ENCODE peak calls at places on chromosomes 4 and X, in five cellular contexts. One of them, this sample, is unnamed.

GRCh38 chrX:118370921-118371624 is 25.2 kb downstream of the WDR44 start:
- DNase-seq in suprapubic skin: no peak
- DNase-seq in adrenal gland: no peak
- DNase-seq in H1: no peak
- DNase-seq in uterus: no peak
- DNase-seq in this sample: no peak

GRCh38 chr4:109041463-109041862 is 261.0 kb downstream of the COL25A1 start:
- DNase-seq in uterus: no peak
- DNase-seq in H1: no peak
- DNase-seq in adrenal gland: no peak
- DNase-seq in suprapubic skin: no peak
- DNase-seq in this sample: no peak

GRCh38 chr4:56465599-56466295 is 1.7 kb upstream of the SRP72 start:
- DNase-seq in H1: no peak
- DNase-seq in suprapubic skin: no peak
- DNase-seq in uterus: no peak
- DNase-seq in adrenal gland: no peak
- DNase-seq in this sample: no peak

GRCh38 chrX:19867411-19867732 is 20.0 kb downstream of the SH3KBP1 start:
- DNase-seq in uterus: no peak
- DNase-seq in suprapubic skin: no peak
- DNase-seq in H1: no peak
- DNase-seq in adrenal gland: no peak
- DNase-seq in this sample: no peak

GRCh38 chr4:91113130-91113706 is 986.0 kb downstream of the CCSER1 start:
- DNase-seq in uterus: no peak
- DNase-seq in suprapubic skin: no peak
- DNase-seq in H1: no peak
- DNase-seq in adrenal gland: no peak
- DNase-seq in this sample: no peak

GRCh38 chr4:40749717-40750460 is at the start of gene NSUN7:
- DNase-seq in H1: peak
- DNase-seq in suprapubic skin: peak
- DNase-seq in uterus: peak
- DNase-seq in adrenal gland: peak
- DNase-seq in this sample: peak

GRCh38 chr4:72394264-72394663 is 174.8 kb downstream of the ADAMTS3 start:
- DNase-seq in adrenal gland: no peak
- DNase-seq in uterus: no peak
- DNase-seq in suprapubic skin: no peak
- DNase-seq in H1: no peak
- DNase-seq in this sample: no peak

GRCh38 chrX:35726176-35726575 is 72.0 kb upstream of the MAGEB16 start:
- DNase-seq in suprapubic skin: no peak
- DNase-seq in uterus: no peak
- DNase-seq in H1: no peak
- DNase-seq in adrenal gland: peak
- DNase-seq in this sample: no peak

GRCh38 chr4:147096667-147097604 is 151.3 kb upstream of the TTC29 start:
- DNase-seq in uterus: no peak
- DNase-seq in adrenal gland: no peak
- DNase-seq in suprapubic skin: no peak
- DNase-seq in H1: no peak
- DNase-seq in this sample: no peak

GRCh38 chrX:40008841-40009461 is 88.8 kb downstream of the BCOR start:
- DNase-seq in uterus: peak
- DNase-seq in suprapubic skin: peak
- DNase-seq in H1: peak
- DNase-seq in adrenal gland: peak
- DNase-seq in this sample: peak

GRCh38 chr4:119498520-119498919 is 130.1 kb downstream of the PDE5A start:
- DNase-seq in suprapubic skin: no peak
- DNase-seq in uterus: peak
- DNase-seq in adrenal gland: peak
- DNase-seq in H1: no peak
- DNase-seq in this sample: no peak

GRCh38 chrX:30504309-30504708 is 73.3 kb downstream of the TASL start:
- DNase-seq in suprapubic skin: no peak
- DNase-seq in adrenal gland: no peak
- DNase-seq in H1: no peak
- DNase-seq in uterus: no peak
- DNase-seq in this sample: no peak

GRCh38 chrX:1534321-1535168 is 2.4 kb downstream of the P2RY8 start:
- DNase-seq in suprapubic skin: peak
- DNase-seq in adrenal gland: no peak
- DNase-seq in H1: peak
- DNase-seq in uterus: no peak
- DNase-seq in this sample: peak

GRCh38 chr4:142297313-142297712 is 548.8 kb downstream of the INPP4B start:
- DNase-seq in H1: no peak
- DNase-seq in suprapubic skin: no peak
- DNase-seq in uterus: no peak
- DNase-seq in adrenal gland: no peak
- DNase-seq in this sample: no peak

GRCh38 chrX:74426615-74427014 is 5.3 kb downstream of the SLC16A2 start:
- DNase-seq in H1: no peak
- DNase-seq in adrenal gland: no peak
- DNase-seq in suprapubic skin: no peak
- DNase-seq in uterus: no peak
- DNase-seq in this sample: no peak

GRCh38 chrX:72107320-72107719 is 24.4 kb downstream of the RTL5 start:
- DNase-seq in adrenal gland: no peak
- DNase-seq in H1: no peak
- DNase-seq in uterus: no peak
- DNase-seq in suprapubic skin: no peak
- DNase-seq in this sample: peak

GRCh38 chr4:92232566-92232965 is 71.2 kb upstream of the GRID2 start:
- DNase-seq in H1: no peak
- DNase-seq in uterus: no peak
- DNase-seq in suprapubic skin: no peak
- DNase-seq in adrenal gland: no peak
- DNase-seq in this sample: no peak

GRCh38 chrX:112120737-112121136 is 38.2 kb upstream of the TRPC5 start:
- DNase-seq in H1: no peak
- DNase-seq in adrenal gland: no peak
- DNase-seq in suprapubic skin: no peak
- DNase-seq in uterus: no peak
- DNase-seq in this sample: no peak

GRCh38 chr4:176360446-176360845 is 40.7 kb downstream of the SPCS3 start:
- DNase-seq in H1: no peak
- DNase-seq in adrenal gland: no peak
- DNase-seq in uterus: no peak
- DNase-seq in suprapubic skin: no peak
- DNase-seq in this sample: no peak

GRCh38 chrX:71911023-71911730 is 532 bp downstream of the NHSL2 start:
- DNase-seq in suprapubic skin: no peak
- DNase-seq in adrenal gland: no peak
- DNase-seq in uterus: peak
- DNase-seq in H1: peak
- DNase-seq in this sample: no peak

GRCh38 chr4:113181289-113182007 is 132.0 kb downstream of the ANK2 start:
- DNase-seq in H1: no peak
- DNase-seq in adrenal gland: no peak
- DNase-seq in suprapubic skin: no peak
- DNase-seq in uterus: no peak
- DNase-seq in this sample: no peak

GRCh38 chr4:138390286-138390685 is 148.1 kb upstream of the SLC7A11 start:
- DNase-seq in adrenal gland: no peak
- DNase-seq in suprapubic skin: no peak
- DNase-seq in H1: no peak
- DNase-seq in uterus: no peak
- DNase-seq in this sample: no peak

GRCh38 chr4:147826288-147826646 is 94.4 kb downstream of the ARHGAP10 start:
- DNase-seq in H1: no peak
- DNase-seq in suprapubic skin: no peak
- DNase-seq in adrenal gland: no peak
- DNase-seq in uterus: no peak
- DNase-seq in this sample: no peak

GRCh38 chr4:28463184-28463690 is 1602.6 kb downstream of the STIM2 start:
- DNase-seq in suprapubic skin: no peak
- DNase-seq in uterus: no peak
- DNase-seq in adrenal gland: no peak
- DNase-seq in H1: no peak
- DNase-seq in this sample: no peak

GRCh38 chrX:53440101-53440500 is 5.9 kb upstream of the HSD17B10 start:
- DNase-seq in uterus: no peak
- DNase-seq in suprapubic skin: no peak
- DNase-seq in H1: no peak
- DNase-seq in adrenal gland: no peak
- DNase-seq in this sample: no peak

GRCh38 chrX:37995428-37995827 is 10.9 kb upstream of the SYTL5 start:
- DNase-seq in suprapubic skin: no peak
- DNase-seq in adrenal gland: no peak
- DNase-seq in H1: no peak
- DNase-seq in uterus: no peak
- DNase-seq in this sample: no peak

GRCh38 chrX:37989304-37989703 is 17.0 kb upstream of the SYTL5 start:
- DNase-seq in uterus: no peak
- DNase-seq in H1: no peak
- DNase-seq in adrenal gland: no peak
- DNase-seq in suprapubic skin: no peak
- DNase-seq in this sample: no peak

GRCh38 chrX:37998586-37999267 is 7.6 kb upstream of the SYTL5 start:
- DNase-seq in adrenal gland: no peak
- DNase-seq in uterus: no peak
- DNase-seq in suprapubic skin: no peak
- DNase-seq in H1: no peak
- DNase-seq in this sample: no peak

GRCh38 chrX:37997096-37997495 is 9.3 kb upstream of the SYTL5 start:
- DNase-seq in suprapubic skin: no peak
- DNase-seq in adrenal gland: no peak
- DNase-seq in H1: no peak
- DNase-seq in uterus: no peak
- DNase-seq in this sample: no peak

GRCh38 chrX:37993857-37994619 is 12.3 kb upstream of the SYTL5 start:
- DNase-seq in uterus: no peak
- DNase-seq in suprapubic skin: no peak
- DNase-seq in H1: no peak
- DNase-seq in adrenal gland: no peak
- DNase-seq in this sample: no peak
- TF ChIP-seq CTCF in uterus: no peak
- TF ChIP-seq CTCF in suprapubic skin: no peak
- TF ChIP-seq CTCF in H1: no peak
- TF ChIP-seq CTCF in adrenal gland: no peak
- TF ChIP-seq CTCF in this sample: no peak

GRCh38 chr4:125832161-125832560 is 517.4 kb downstream of the FAT4 start:
- DNase-seq in adrenal gland: no peak
- DNase-seq in suprapubic skin: no peak
- DNase-seq in H1: no peak
- DNase-seq in uterus: no peak
- DNase-seq in this sample: no peak

GRCh38 chr4:125838924-125839323 is 524.2 kb downstream of the FAT4 start:
- DNase-seq in uterus: no peak
- DNase-seq in suprapubic skin: no peak
- DNase-seq in H1: no peak
- DNase-seq in adrenal gland: no peak
- DNase-seq in this sample: no peak

GRCh38 chr4:125838239-125838601 is 523.5 kb downstream of the FAT4 start:
- DNase-seq in H1: no peak
- DNase-seq in uterus: no peak
- DNase-seq in suprapubic skin: no peak
- DNase-seq in adrenal gland: no peak
- DNase-seq in this sample: no peak

GRCh38 chr4:125836597-125837195 is 521.9 kb downstream of the FAT4 start:
- DNase-seq in uterus: no peak
- DNase-seq in suprapubic skin: no peak
- DNase-seq in adrenal gland: no peak
- DNase-seq in H1: no peak
- DNase-seq in this sample: no peak

GRCh38 chr4:125837493-125838238 is 522.9 kb downstream of the FAT4 start:
- DNase-seq in adrenal gland: no peak
- DNase-seq in suprapubic skin: no peak
- DNase-seq in H1: no peak
- DNase-seq in uterus: no peak
- DNase-seq in this sample: no peak
- H3K4me3 ChIP-seq in adrenal gland: no peak
- H3K4me3 ChIP-seq in suprapubic skin: no peak
- H3K4me3 ChIP-seq in H1: no peak
- H3K4me3 ChIP-seq in uterus: no peak
- H3K4me3 ChIP-seq in this sample: no peak

DNA sequence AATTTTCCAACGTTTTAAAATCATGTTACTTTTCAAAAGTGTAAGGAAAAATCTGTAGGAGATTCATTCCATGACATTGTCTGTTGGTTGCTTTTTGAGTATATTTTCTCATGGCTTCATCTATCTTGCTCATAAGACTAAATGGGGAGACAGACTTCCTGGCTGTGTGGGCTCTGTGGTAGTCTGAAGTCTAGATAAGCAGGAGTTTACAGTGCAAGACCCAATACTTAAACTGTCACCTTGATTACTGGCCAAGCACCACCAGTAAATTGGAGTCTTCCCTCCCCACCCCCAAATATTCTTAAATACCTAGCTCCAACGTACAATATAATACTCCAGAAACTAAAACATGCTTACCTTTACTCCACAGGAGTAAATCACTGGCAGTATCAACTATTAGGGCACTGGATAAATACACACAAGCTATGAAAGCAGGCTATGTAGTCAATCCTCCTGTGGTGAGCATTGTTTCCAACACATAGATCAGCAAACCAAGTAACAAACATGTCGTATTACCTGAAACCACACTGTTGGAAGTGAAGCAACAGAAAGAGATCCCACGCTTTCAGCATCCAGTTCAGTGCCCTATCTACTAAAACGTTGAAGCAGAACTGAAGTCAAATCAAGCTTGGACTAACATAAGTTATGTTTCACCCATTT is 6.2 kb downstream of the HNRNPD start:
- DNase-seq in adrenal gland: no peak
- DNase-seq in suprapubic skin: no peak
- DNase-seq in uterus: no peak
- DNase-seq in H1: no peak
- DNase-seq in this sample: no peak
- TF ChIP-seq POLR2A in adrenal gland: no peak
- TF ChIP-seq POLR2A in suprapubic skin: no peak
- TF ChIP-seq POLR2A in uterus: no peak
- TF ChIP-seq POLR2A in H1: peak
- TF ChIP-seq POLR2A in this sample: no peak

GRCh38 chrX:16739574-16739973 is 20.2 kb downstream of the SYAP1 start:
- DNase-seq in uterus: no peak
- DNase-seq in H1: no peak
- DNase-seq in suprapubic skin: no peak
- DNase-seq in adrenal gland: no peak
- DNase-seq in this sample: peak

GRCh38 chrX:16745102-16745501 is 25.7 kb downstream of the SYAP1 start:
- DNase-seq in adrenal gland: no peak
- DNase-seq in H1: no peak
- DNase-seq in uterus: no peak
- DNase-seq in suprapubic skin: no peak
- DNase-seq in this sample: no peak

GRCh38 chrX:16745659-16746058 is 26.2 kb downstream of the SYAP1 start:
- DNase-seq in uterus: no peak
- DNase-seq in H1: no peak
- DNase-seq in adrenal gland: peak
- DNase-seq in suprapubic skin: no peak
- DNase-seq in this sample: no peak

GRCh38 chrX:16748425-16748824 is 29.0 kb downstream of the SYAP1 start:
- DNase-seq in H1: no peak
- DNase-seq in suprapubic skin: no peak
- DNase-seq in uterus: no peak
- DNase-seq in adrenal gland: no peak
- DNase-seq in this sample: no peak

GRCh38 chrX:16743604-16744325 is 24.4 kb downstream of the SYAP1 start:
- DNase-seq in adrenal gland: peak
- DNase-seq in suprapubic skin: no peak
- DNase-seq in H1: no peak
- DNase-seq in uterus: no peak
- DNase-seq in this sample: no peak
- TF ChIP-seq CTCF in adrenal gland: peak
- TF ChIP-seq CTCF in suprapubic skin: no peak
- TF ChIP-seq CTCF in H1: no peak
- TF ChIP-seq CTCF in uterus: no peak
- TF ChIP-seq CTCF in this sample: peak